ENCODE peak calls at places on chromosome 5, in nine cellular contexts. O is brain microvascular endothelial cell, R is endothelial cell of umbilical vein, I is epithelial cell of esophagus, E is left lung, H is GM12865, C is NB4, B is A549, Z is cardiac fibroblast. K is an unnamed sample.

GRCh38 chr5:107705390-107706014 is 34.8 kb upstream of the EFNA5 start:
- DNase-seq in B (no peak), R (peak), E (no peak), Z (peak), C (no peak), I (peak), H (peak), O (peak), K (no peak)

GRCh38 chr5:159965031-159965837 is 43.7 kb upstream of the TTC1 start:
- DNase-seq in R (peak), B (peak), I (peak), H (peak), C (peak), O (peak), E (peak), Z (peak), K (no peak)

GRCh38 chr5:149795360-149795759 is 65.2 kb downstream of the PPARGC1B start:
- DNase-seq in H (no peak), B (no peak), Z (no peak), R (no peak), O (no peak), I (no peak), E (no peak), C (no peak), K (no peak)

GRCh38 chr5:150394103-150394502 is 18.6 kb downstream of the CD74 start:
- DNase-seq in E (no peak), I (peak), O (peak), B (peak), R (peak), H (peak), Z (peak), C (no peak), K (no peak)

GRCh38 chr5:60546157-60546556 is 153.8 kb downstream of the DEPDC1B start:
- DNase-seq in E (no peak), Z (no peak), R (no peak), B (no peak), C (no peak), H (no peak), I (no peak), O (no peak), K (no peak)

GRCh38 chr5:136053336-136054121 is 24.7 kb downstream of the TGFBI start:
- DNase-seq in O (peak), Z (peak), I (peak), E (no peak), R (peak), C (no peak), H (no peak), B (peak), K (no peak)

GRCh38 chr5:71492817-71493615 is 37.6 kb downstream of the BDP1 start:
- DNase-seq in C (no peak), O (no peak), Z (no peak), H (no peak), I (no peak), B (no peak), R (no peak), E (no peak), K (no peak)

GRCh38 chr5:5497132-5497748 is 74.8 kb downstream of the ICE1 start:
- DNase-seq in R (peak), E (no peak), C (peak), B (peak), H (peak), Z (peak), O (peak), I (peak), K (no peak)

GRCh38 chr5:102771435-102771834 is 16.3 kb downstream of the PAM start:
- DNase-seq in B (no peak), R (peak), Z (no peak), C (no peak), H (no peak), I (no peak), O (no peak), E (no peak), K (no peak)

GRCh38 chr5:15383469-15383868 is 116.5 kb upstream of the FBXL7 start:
- DNase-seq in B (no peak), E (no peak), R (peak), H (no peak), C (peak), O (peak), I (peak), Z (peak), K (no peak)

GRCh38 chr5:142767178-142767577 is 3.0 kb upstream of the ARHGAP26 start:
- DNase-seq in O (no peak), H (no peak), I (no peak), E (no peak), C (no peak), B (no peak), Z (no peak), R (no peak), K (no peak)

GRCh38 chr5:17443333-17444125 is 54.5 kb upstream of the TAF11L2 start:
- DNase-seq in R (no peak), Z (no peak), C (peak), I (no peak), O (no peak), H (no peak), B (no peak), E (peak), K (no peak)

GRCh38 chr5:52783226-52783959 is 4.3 kb upstream of the ITGA1 start:
- DNase-seq in R (peak), C (peak), H (no peak), B (no peak), E (no peak), Z (peak), I (peak), O (no peak), K (no peak)

GRCh38 chr5:56637321-56637920 is 177.9 kb upstream of the MAP3K1 start:
- DNase-seq in B (no peak), Z (peak), I (no peak), H (no peak), R (peak), E (no peak), C (no peak), O (peak), K (no peak)

GRCh38 chr5:157710887-157711286 is 20.3 kb upstream of the THG1L start:
- DNase-seq in Z (peak), E (no peak), B (no peak), C (no peak), I (peak), R (no peak), O (no peak), H (no peak), K (no peak)

GRCh38 chr5:14870347-14871083 is 1.1 kb downstream of the ANKH start:
- DNase-seq in I (no peak), E (peak), Z (no peak), H (peak), O (no peak), C (peak), R (peak), B (no peak), K (peak)

GRCh38 chr5:34585601-34586104 is 70.5 kb upstream of the RAI14 start:
- DNase-seq in O (peak), E (no peak), I (peak), Z (peak), H (peak), R (peak), C (no peak), B (peak), K (peak)

GRCh38 chr5:149616727-149617284 is 35.5 kb downstream of the ARHGEF37 start:
- DNase-seq in E (no peak), H (peak), B (no peak), C (no peak), Z (no peak), O (no peak), R (no peak), I (no peak), K (no peak)

GRCh38 chr5:95358320-95358719 is 32.8 kb upstream of the FAM81B start:
- DNase-seq in Z (no peak), B (no peak), E (no peak), O (no peak), H (no peak), R (no peak), C (no peak), I (no peak), K (no peak)

GRCh38 chr5:95347516-95348140 is 43.5 kb upstream of the FAM81B start:
- DNase-seq in Z (no peak), H (no peak), I (no peak), E (no peak), C (no peak), B (no peak), R (no peak), O (no peak), K (no peak)

GRCh38 chr5:95350631-95351030 is 40.5 kb upstream of the FAM81B start:
- DNase-seq in C (no peak), Z (no peak), H (no peak), E (no peak), I (no peak), O (no peak), R (no peak), B (no peak), K (no peak)

DNA sequence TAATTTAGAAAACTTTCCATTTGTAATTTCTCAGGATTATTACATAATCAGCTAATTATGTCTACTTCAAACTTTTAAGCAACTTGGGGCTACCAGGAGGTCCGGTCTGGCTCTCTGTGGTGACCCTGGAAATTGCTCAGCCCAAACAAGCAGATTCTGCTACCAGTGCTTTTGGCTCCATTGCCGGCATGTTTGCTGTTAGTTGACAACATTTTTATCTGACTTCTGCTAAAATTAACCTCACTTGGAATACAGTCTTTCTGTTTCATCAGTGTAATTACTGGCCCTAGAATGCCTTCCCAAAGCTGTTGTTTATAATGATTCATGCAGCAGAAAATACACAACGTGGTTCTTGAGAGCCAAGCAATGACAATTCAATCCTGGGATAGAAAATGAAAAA is 38.5 kb upstream of the FAM81B start:
- DNase-seq in H (no peak), O (no peak), I (no peak), C (no peak), Z (no peak), R (no peak), B (no peak), E (no peak), K (no peak)
- TF ChIP-seq CTCF in H (no peak), O (no peak), I (no peak), C (no peak), Z (no peak), R (no peak), B (no peak), E (no peak), K (no peak)

DNA sequence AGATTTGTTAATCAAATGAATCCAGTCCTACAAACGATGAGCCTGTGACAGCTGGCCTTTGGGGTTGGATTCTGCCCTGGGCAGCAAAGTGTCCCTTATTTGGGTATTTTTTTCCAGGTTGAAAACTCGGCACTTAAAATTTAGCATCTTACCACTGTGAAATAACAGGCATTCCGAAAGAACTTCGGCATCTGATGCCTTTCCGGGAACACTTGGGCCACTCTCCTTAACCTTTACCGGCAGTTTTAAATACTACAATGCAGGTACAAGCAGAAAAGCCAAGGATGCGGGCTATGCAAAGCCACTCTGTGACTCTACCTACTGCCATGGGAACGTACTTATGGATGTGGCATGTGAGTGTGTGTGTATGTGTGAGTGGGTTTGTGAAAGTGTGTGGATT is 1.0 kb upstream of the RASGRF2 start:
- DNase-seq in R (no peak), E (no peak), I (no peak), Z (no peak), H (no peak), C (no peak), O (no peak), B (no peak), K (no peak)
- H3K4me3 ChIP-seq in R (no peak), E (no peak), I (no peak), Z (no peak), H (no peak), C (no peak), O (no peak), B (no peak), K (no peak)

GRCh38 chr5:132746592-132747063 is 598 bp upstream of the CCNI2 start:
- DNase-seq in E (no peak), I (peak), C (peak), R (peak), O (peak), H (peak), B (no peak), Z (peak), K (no peak)
- TF ChIP-seq CTCF in E (no peak), I (peak), C (no peak), R (peak), O (peak), H (peak), B (peak), Z (peak), K (no peak)

GRCh38 chr5:138132543-138132942 is 6.7 kb downstream of the NME5 start:
- DNase-seq in Z (no peak), O (no peak), R (no peak), H (no peak), B (no peak), I (no peak), C (no peak), E (no peak), K (no peak)
- H3K4me3 ChIP-seq in Z (no peak), O (peak), R (no peak), H (no peak), B (peak), I (no peak), C (no peak), E (no peak), K (peak)

GRCh38 chr5:109409844-109410388 is at the start of gene PJA2:
- DNase-seq in R (peak), O (peak), C (peak), H (peak), B (peak), Z (peak), E (peak), I (peak), K (peak)
- TF ChIP-seq CTCF in R (no peak), O (peak), C (no peak), H (peak), B (no peak), Z (peak), E (peak), I (peak), K (no peak)

GRCh38 chr5:54774281-54775171 is 210.9 kb downstream of the ESM1 start:
- DNase-seq in B (no peak), R (peak), O (no peak), E (peak), C (no peak), H (no peak), Z (peak), I (peak), K (no peak)
- H3K4me3 ChIP-seq in B (no peak), R (no peak), O (no peak), E (no peak), C (no peak), H (no peak), Z (no peak), I (no peak), K (no peak)

GRCh38 chr5:141192110-141192725 is at the start of gene PCDHB10:
- DNase-seq in E (no peak), O (no peak), C (peak), I (peak), H (peak), R (peak), Z (peak), B (no peak), K (no peak)
- TF ChIP-seq CTCF in E (peak), O (peak), C (peak), I (peak), H (peak), R (peak), Z (peak), B (no peak), K (peak)

DNA sequence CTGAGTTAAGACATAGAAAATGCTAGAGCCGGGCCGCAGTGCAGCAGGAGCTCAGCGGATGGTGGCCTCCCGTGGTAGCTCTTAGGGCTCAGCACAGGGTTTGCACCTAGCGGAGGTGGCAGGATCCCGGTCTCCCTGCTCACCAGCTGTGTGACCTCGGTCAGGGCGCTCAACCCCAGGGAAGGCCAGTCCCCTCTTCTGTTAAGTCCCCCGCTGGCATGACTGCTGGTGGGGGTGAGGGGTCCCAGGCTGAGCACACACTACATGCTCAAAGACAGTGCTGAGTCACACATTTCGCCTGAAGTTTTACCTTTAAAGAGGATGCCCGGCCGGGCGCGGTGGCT is 39.0 kb downstream of the HRH2 start:
- DNase-seq in Z (no peak), C (no peak), E (no peak), I (no peak), R (no peak), H (no peak), B (no peak), O (no peak), K (no peak)
- H3K4me3 ChIP-seq in Z (no peak), C (no peak), E (no peak), I (no peak), R (no peak), H (no peak), B (no peak), O (no peak), K (no peak)

GRCh38 chr5:163978897-163979296 is 473.5 kb downstream of the MAT2B start:
- DNase-seq in R (no peak), B (no peak), H (peak), O (no peak), E (no peak), Z (no peak), I (peak), C (no peak), K (no peak)
- TF ChIP-seq CTCF in R (no peak), B (no peak), H (peak), O (no peak), E (no peak), Z (no peak), I (peak), C (no peak), K (peak)

DNA sequence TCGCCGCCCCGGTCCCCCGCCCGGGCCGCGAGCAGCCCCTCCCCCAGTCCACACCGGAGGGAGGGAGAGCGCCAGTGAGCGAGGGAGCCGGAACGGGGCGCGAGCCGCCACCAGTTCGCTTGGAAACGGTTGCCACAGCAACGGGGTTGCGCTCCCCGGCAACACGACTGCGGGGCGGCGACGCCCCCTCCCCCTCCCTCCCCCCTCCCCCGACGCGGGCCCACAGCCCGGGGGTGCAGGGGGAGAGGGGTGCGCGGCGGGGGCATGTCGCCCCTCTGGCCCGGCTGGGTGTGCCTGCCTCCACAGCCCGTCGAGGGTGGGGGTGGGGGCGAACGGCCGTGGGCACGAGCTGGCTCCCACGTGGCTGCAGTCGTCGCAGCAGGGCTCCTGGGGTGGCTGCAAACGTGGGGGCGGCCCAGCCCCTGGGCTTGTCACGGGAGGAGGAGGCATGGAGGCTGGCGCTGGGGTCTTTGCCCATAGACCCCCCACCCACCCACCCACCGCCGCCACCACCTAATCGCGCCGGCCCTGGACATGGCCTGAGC is 524 bp downstream of the PRR7 start:
- DNase-seq in Z (peak), H (peak), B (peak), I (peak), C (peak), O (no peak), E (no peak), R (no peak), K (no peak)
- H3K4me3 ChIP-seq in Z (peak), H (peak), B (peak), I (peak), C (peak), O (peak), E (peak), R (peak), K (peak)